ENCODE peak calls at places on chromosomes 1 and 21, in six cellular contexts. P, V, E, L, J and U are unnamed samples.

GRCh38 chr1:58440696-58441095 is 105.8 kb downstream of the OMA1 start:
- DNase-seq in J (no peak), P (no peak), V (no peak), L (no peak), E (no peak), U (no peak)

GRCh38 chr1:30029677-30030076 is 693.7 kb downstream of the MATN1 start:
- DNase-seq in L (no peak), P (no peak), J (no peak), V (no peak), E (no peak), U (no peak)

GRCh38 chr1:54335396-54336056 is 70.7 kb downstream of the SSBP3 start:
- DNase-seq in P (peak; percentile 95), J (peak; percentile 37), V (no peak), L (peak; percentile 57), E (peak; percentile 87), U (peak; percentile 43)

GRCh38 chr1:41109316-41110263 is 88.1 kb upstream of the SLFNL1 start:
- DNase-seq in V (peak; percentile 24), L (no peak), J (peak; percentile 44), P (peak; percentile 93), E (peak; percentile 80), U (peak; percentile 64)

GRCh38 chr1:9238550-9238949 is 4.0 kb downstream of the H6PD start:
- DNase-seq in L (no peak), E (no peak), P (no peak), V (no peak), J (no peak), U (no peak)

GRCh38 chr1:30684881-30685795 is 38.2 kb downstream of the MATN1 start:
- DNase-seq in V (peak; percentile 99), E (peak; percentile 55), P (no peak), L (peak; percentile 90), J (peak; percentile 99), U (peak; percentile 71)

GRCh38 chr1:235290740-235291502 is 37.1 kb downstream of the ARID4B start:
- DNase-seq in V (no peak), P (no peak), J (no peak), L (no peak), E (no peak), U (no peak)

GRCh38 chr1:204072951-204073836 is at the start of gene SOX13:
- DNase-seq in L (peak; percentile 90), V (peak; percentile 94), E (peak; percentile 94), P (peak; percentile 97), J (peak; percentile 91), U (peak; percentile 94)

GRCh38 chr1:17119744-17120482 is 662 bp upstream of the PADI2 start:
- DNase-seq in P (no peak), E (no peak), L (peak; percentile 70), J (no peak), V (peak; percentile 78), U (no peak)

GRCh38 chr1:238252033-238252802 is 361.5 kb upstream of the ZP4 start:
- DNase-seq in V (peak; percentile 91), L (no peak), J (peak; percentile 63), E (peak; percentile 14), P (no peak), U (peak; percentile 78)

GRCh38 chr1:220378571-220379302 is 106.5 kb upstream of the RAB3GAP2 start:
- DNase-seq in E (no peak), J (no peak), V (no peak), L (no peak), P (no peak), U (no peak)

GRCh38 chr1:243939167-243939848 is 89.3 kb upstream of the AKT3 start:
- DNase-seq in E (no peak), J (no peak), V (peak; percentile 67), L (no peak), P (no peak), U (no peak)

GRCh38 chr1:37432636-37433035 is 41.7 kb upstream of the ZC3H12A start:
- DNase-seq in P (no peak), V (no peak), E (no peak), L (no peak), J (no peak), U (no peak)

GRCh38 chr1:203871114-203871875 is 9.9 kb downstream of the SNRPE start:
- DNase-seq in P (no peak), J (peak; percentile 24), V (peak; percentile 85), E (peak; percentile 47), L (no peak), U (peak; percentile 71)

GRCh38 chr1:221392453-221392852 is 349.4 kb downstream of the DUSP10 start:
- DNase-seq in P (no peak), J (peak; percentile 26), V (no peak), E (no peak), L (no peak), U (no peak)

GRCh38 chr21:34126269-34126668 is 52.9 kb downstream of the MRPS6 start:
- DNase-seq in J (peak; percentile 59), E (no peak), P (no peak), V (peak; percentile 41), L (no peak), U (no peak)

GRCh38 chr21:29133241-29133640 is 2.8 kb downstream of the MAP3K7CL start:
- DNase-seq in L (no peak), J (no peak), P (no peak), E (no peak), V (no peak), U (no peak)

GRCh38 chr1:119987112-119987511 is 82.3 kb downstream of the NOTCH2 start:
- DNase-seq in V (no peak), L (no peak), E (peak; percentile 30), J (no peak), P (no peak), U (no peak)

GRCh38 chr1:184160236-184160635 is 108.7 kb downstream of the TSEN15 start:
- DNase-seq in P (no peak), V (no peak), E (no peak), L (no peak), J (no peak), U (no peak)

GRCh38 chr1:79215311-79215710 is 208.8 kb upstream of the ADGRL4 start:
- DNase-seq in P (no peak), V (no peak), E (no peak), L (no peak), J (no peak), U (no peak)

GRCh38 chr1:167538657-167539056 is 14.9 kb downstream of the CREG1 start:
- DNase-seq in L (no peak), J (no peak), P (peak; percentile 40), E (no peak), V (peak; percentile 90), U (no peak)

GRCh38 chr1:148353461-148354283 is 129.4 kb downstream of the PPIAL4G start:
- DNase-seq in V (peak; percentile 88), J (no peak), E (no peak), L (no peak), P (no peak), U (no peak)

DNA sequence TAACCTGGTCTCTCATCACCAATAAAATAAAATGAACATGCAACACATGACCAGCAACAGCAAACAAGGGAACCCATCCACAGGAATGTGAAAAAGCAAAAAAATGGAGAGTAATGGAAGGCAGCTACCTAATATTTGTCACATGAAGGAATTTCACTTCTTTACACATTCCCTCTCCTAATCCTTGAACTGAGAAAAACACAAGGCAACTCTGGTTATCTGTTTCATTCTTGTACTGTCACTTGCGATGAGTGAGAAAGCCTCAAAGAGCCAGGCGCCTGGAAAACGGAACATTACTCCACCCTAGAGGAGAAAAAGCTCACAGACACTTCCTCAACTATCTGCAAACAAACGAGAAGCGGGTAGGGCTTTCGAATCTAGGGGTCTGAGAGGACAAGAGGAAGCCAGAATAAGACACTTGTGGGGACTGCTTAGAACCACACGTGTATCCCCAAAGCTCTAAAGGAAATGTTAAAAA is 13.8 kb downstream of the HSF2BP start:
- DNase-seq in V (peak; percentile 72), P (no peak), L (peak; percentile 62), J (no peak), E (peak; percentile 57), U (peak; percentile 85)
- H3K4me3 ChIP-seq in V (no peak overlapping the region), P (no peak overlapping the region), L (no peak overlapping the region), J (no peak overlapping the region), E (no peak overlapping the region), U (no peak overlapping the region)

GRCh38 chr1:181503130-181503810 is 20.0 kb downstream of the CACNA1E start:
- DNase-seq in J (no peak), V (no peak), L (no peak), E (peak; percentile 70), P (peak; percentile 92), U (no peak)

GRCh38 chr1:181501612-181502011 is 18.3 kb downstream of the CACNA1E start:
- DNase-seq in V (peak; percentile 15), L (no peak), P (no peak), J (no peak), E (no peak), U (no peak)

GRCh38 chr1:181506563-181507353 is 23.4 kb downstream of the CACNA1E start:
- DNase-seq in V (no peak), E (no peak), P (no peak), L (no peak), J (no peak), U (no peak)

GRCh38 chr1:181508486-181509165 is 25.3 kb downstream of the CACNA1E start:
- DNase-seq in J (no peak), L (no peak), V (no peak), E (no peak), P (no peak), U (no peak)

DNA sequence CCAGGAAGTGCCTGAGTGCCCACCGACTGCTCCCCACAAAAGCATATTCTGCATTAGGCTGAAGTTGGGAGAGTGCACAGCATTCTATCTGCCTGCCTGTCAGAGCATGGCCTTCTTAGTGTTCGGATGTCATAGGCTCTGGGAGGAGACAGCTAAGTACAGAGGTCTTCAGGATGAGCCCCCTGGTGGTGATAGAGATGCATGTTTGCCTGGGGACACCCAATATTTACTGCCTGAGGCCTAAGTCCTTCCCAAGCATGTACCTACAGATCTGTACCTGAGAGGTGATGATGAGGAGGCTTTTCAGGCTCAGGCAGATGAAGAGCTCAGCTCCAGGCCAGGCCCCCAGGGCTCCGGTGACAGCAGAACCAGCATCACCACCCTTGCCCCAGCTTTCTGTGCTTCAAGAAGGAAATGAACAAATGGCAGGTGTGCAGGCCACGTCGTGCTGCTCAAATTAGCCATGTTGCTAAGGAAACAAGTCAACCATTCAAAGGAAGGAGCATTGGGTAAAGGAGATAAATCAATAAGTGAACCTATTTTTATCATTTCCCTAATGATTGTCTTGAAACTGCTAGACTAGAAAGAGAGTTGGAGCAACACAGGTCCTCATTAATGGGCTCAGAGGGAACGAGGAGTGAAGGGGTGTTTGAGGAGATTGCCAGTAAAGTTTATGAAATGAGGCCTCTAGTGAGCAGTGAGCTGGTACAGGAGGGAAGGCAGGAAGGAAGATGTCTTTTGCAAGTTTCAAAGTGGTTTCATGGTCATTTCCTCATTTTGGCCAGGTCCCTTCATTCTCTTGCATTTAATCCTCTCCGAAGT is 21.2 kb downstream of the CACNA1E start:
- DNase-seq in V (peak; percentile 86), J (no peak), P (no peak), E (no peak), L (no peak), U (no peak)
- TF ChIP-seq CTCF in V (peak; percentile 81), J (no peak), P (no peak), E (no peak), L (no peak), U (no peak)

GRCh38 chr1:228511539-228512445 is 24.6 kb downstream of the RNF187 start:
- DNase-seq in E (no peak), V (no peak), L (no peak), P (no peak), J (no peak), U (peak; percentile 6)
- H3K4me1 ChIP-seq in E (no peaks in the 10 kb centered on the region), V (no peaks in the 10 kb centered on the region), L (no peaks in the 10 kb centered on the region), P (no peaks in the 10 kb centered on the region), J (no peaks in the 10 kb centered on the region), U (no peaks in the 10 kb centered on the region)

DNA sequence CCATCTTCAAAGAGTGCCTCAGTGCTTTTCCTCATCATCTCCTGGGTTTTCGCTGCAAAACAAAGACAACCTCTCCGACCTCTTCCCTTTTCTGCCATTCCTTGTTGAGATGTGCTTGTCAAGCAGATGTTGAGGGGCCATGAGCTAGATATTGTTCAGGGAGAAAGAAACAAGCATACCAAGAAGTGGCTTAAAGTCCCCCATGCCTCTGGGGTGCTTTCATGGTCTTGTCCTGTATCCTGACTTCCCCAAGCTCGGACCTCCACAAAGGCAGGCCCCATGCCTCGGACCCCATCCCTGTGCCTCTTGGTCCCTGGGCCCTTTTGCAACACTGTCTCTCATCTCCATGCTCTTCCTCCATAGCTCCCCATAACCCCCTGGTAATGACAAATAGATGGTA is 103.8 kb downstream of the C1orf94 start:
- DNase-seq in J (no peak), E (no peak), P (no peak), L (no peak), V (no peak), U (no peak)
- H3K4me3 ChIP-seq in J (no peak overlapping the region), E (no peak overlapping the region), P (no peak overlapping the region), L (no peak overlapping the region), V (no peak overlapping the region), U (no peak overlapping the region)